ENCODE peak calls at places on chromosome 16, in nine cellular contexts. C, T, J, G, R, S, B, Q and M are unnamed samples.

GRCh38 chr16:85443531-85443930 is 169.6 kb upstream of the GSE1 start:
- DNase-seq in C (no peak), T (no peak), J (no peak), G (no peak), R (no peak), S (no peak), B (no peak), Q (no peak), M (no peak)

GRCh38 chr16:23651943-23652468 is 10.7 kb downstream of the DCTN5 start:
- DNase-seq in C (no peak), T (no peak), J (no peak), G (no peak), R (no peak), S (no peak), B (no peak), Q (no peak), M (no peak)

GRCh38 chr16:22018559-22018958 is 10.6 kb downstream of the MOSMO start:
- DNase-seq in C (no peak), T (peak), J (no peak), G (no peak), R (peak), S (no peak), B (no peak), Q (no peak), M (no peak)

GRCh38 chr16:52515068-52515671 is 31.8 kb downstream of the TOX3 start:
- DNase-seq in C (no peak), T (no peak), J (no peak), G (no peak), R (no peak), S (no peak), B (no peak), Q (no peak), M (no peak)

GRCh38 chr16:11273721-11274324 is 394 bp upstream of the PRM3 start:
- DNase-seq in C (no peak), T (no peak), J (no peak), G (no peak), R (no peak), S (no peak), B (no peak), Q (no peak), M (no peak)

GRCh38 chr16:51773051-51773450 is 622.0 kb upstream of the SALL1 start:
- DNase-seq in C (no peak), T (no peak), J (no peak), G (no peak), R (no peak), S (no peak), B (no peak), Q (no peak), M (no peak)

GRCh38 chr16:67529639-67530012 is 997 bp downstream of the RIPOR1 start:
- DNase-seq in C (no peak), T (peak), J (no peak), G (no peak), R (no peak), S (peak), B (no peak), Q (peak), M (no peak)

GRCh38 chr16:57982345-57982744 is 11.4 kb upstream of the CNGB1 start:
- DNase-seq in C (no peak), T (no peak), J (no peak), G (no peak), R (no peak), S (no peak), B (no peak), Q (no peak), M (no peak)

GRCh38 chr16:51337662-51338061 is 186.6 kb upstream of the SALL1 start:
- DNase-seq in C (no peak), T (no peak), J (no peak), G (no peak), R (no peak), S (no peak), B (no peak), Q (no peak), M (no peak)

GRCh38 chr16:14263769-14264168 is 192.7 kb downstream of the MRTFB start:
- DNase-seq in C (no peak), T (no peak), J (no peak), G (no peak), R (no peak), S (no peak), B (no peak), Q (no peak), M (no peak)

GRCh38 chr16:397736-398332 is 835 bp downstream of the NME4 start:
- DNase-seq in C (peak), T (peak), J (peak), G (no peak), R (peak), S (peak), B (peak), Q (peak), M (peak)

GRCh38 chr16:85611455-85612190 is 1.5 kb upstream of the GSE1 start:
- DNase-seq in C (peak), T (peak), J (peak), G (no peak), R (peak), S (peak), B (peak), Q (peak), M (no peak)

GRCh38 chr16:9527976-9528375 is 436.5 kb downstream of the HAPSTR1 start:
- DNase-seq in C (no peak), T (no peak), J (no peak), G (no peak), R (no peak), S (no peak), B (no peak), Q (no peak), M (no peak)

GRCh38 chr16:4663756-4664465 is 29.5 kb upstream of the NUDT16L1 start:
- DNase-seq in C (no peak), T (no peak), J (no peak), G (no peak), R (no peak), S (no peak), B (no peak), Q (no peak), M (no peak)

GRCh38 chr16:54928016-54928356 is 2.7 kb upstream of the IRX5 start:
- DNase-seq in C (peak), T (peak), J (no peak), G (no peak), R (peak), S (no peak), B (no peak), Q (no peak), M (no peak)

GRCh38 chr16:50862818-50863672 is 121.2 kb downstream of the CYLD start:
- DNase-seq in C (no peak), T (no peak), J (no peak), G (no peak), R (no peak), S (no peak), B (no peak), Q (no peak), M (no peak)

GRCh38 chr16:14003119-14003570 is 68.0 kb upstream of the MRTFB start:
- DNase-seq in C (peak), T (peak), J (peak), G (no peak), R (peak), S (peak), B (no peak), Q (no peak), M (no peak)

GRCh38 chr16:84449156-84450140 is 55.0 kb downstream of the MEAK7 start:
- DNase-seq in C (no peak), T (no peak), J (peak), G (peak), R (no peak), S (no peak), B (no peak), Q (no peak), M (no peak)

GRCh38 chr16:14180431-14181059 is 109.4 kb downstream of the MRTFB start:
- DNase-seq in C (no peak), T (peak), J (no peak), G (no peak), R (peak), S (no peak), B (no peak), Q (no peak), M (no peak)

GRCh38 chr16:85870159-85870558 is 28.8 kb upstream of the IRF8 start:
- DNase-seq in C (no peak), T (no peak), J (no peak), G (no peak), R (no peak), S (no peak), B (no peak), Q (no peak), M (no peak)

GRCh38 chr16:46673320-46674013 is 15.5 kb downstream of the VPS35 start:
- DNase-seq in C (no peak), T (peak), J (no peak), G (no peak), R (peak), S (no peak), B (peak), Q (peak), M (no peak)

GRCh38 chr16:76535-77272 is 1.3 kb upstream of the MPG start:
- DNase-seq in C (peak), T (peak), J (no peak), G (no peak), R (peak), S (peak), B (no peak), Q (no peak), M (no peak)

GRCh38 chr16:67537636-67538591 is 9.3 kb downstream of the RIPOR1 start:
- DNase-seq in C (peak), T (no peak), J (peak), G (no peak), R (no peak), S (peak), B (peak), Q (peak), M (no peak)

GRCh38 chr16:88453621-88454314 is 688 bp downstream of the ZFPM1 start:
- DNase-seq in C (no peak), T (no peak), J (no peak), G (no peak), R (peak), S (no peak), B (no peak), Q (no peak), M (no peak)

GRCh38 chr16:73217654-73218053 is 169.7 kb upstream of the ZFHX3 start:
- DNase-seq in C (no peak), T (no peak), J (no peak), G (no peak), R (no peak), S (no peak), B (no peak), Q (no peak), M (no peak)
- TF ChIP-seq CTCF in C (no peak), T (no peak), J (no peak), G (no peak), R (no peak), S (no peak), B (no peak), Q (no peak), M (no peak)

GRCh38 chr16:2429771-2430663 is 770 bp downstream of the CCNF start:
- DNase-seq in C (no peak), T (peak), J (no peak), G (no peak), R (peak), S (no peak), B (no peak), Q (peak), M (no peak)
- TF ChIP-seq CTCF in C (no peak), T (no peak), J (no peak), G (no peak), R (peak), S (no peak), B (no peak), Q (peak), M (peak)

GRCh38 chr16:73878616-73879015 is 418.0 kb upstream of the PSMD7 start:
- DNase-seq in C (no peak), T (peak), J (no peak), G (no peak), R (peak), S (no peak), B (no peak), Q (peak), M (no peak)
- TF ChIP-seq CTCF in C (no peak), T (peak), J (peak), G (no peak), R (peak), S (peak), B (no peak), Q (peak), M (peak)

DNA sequence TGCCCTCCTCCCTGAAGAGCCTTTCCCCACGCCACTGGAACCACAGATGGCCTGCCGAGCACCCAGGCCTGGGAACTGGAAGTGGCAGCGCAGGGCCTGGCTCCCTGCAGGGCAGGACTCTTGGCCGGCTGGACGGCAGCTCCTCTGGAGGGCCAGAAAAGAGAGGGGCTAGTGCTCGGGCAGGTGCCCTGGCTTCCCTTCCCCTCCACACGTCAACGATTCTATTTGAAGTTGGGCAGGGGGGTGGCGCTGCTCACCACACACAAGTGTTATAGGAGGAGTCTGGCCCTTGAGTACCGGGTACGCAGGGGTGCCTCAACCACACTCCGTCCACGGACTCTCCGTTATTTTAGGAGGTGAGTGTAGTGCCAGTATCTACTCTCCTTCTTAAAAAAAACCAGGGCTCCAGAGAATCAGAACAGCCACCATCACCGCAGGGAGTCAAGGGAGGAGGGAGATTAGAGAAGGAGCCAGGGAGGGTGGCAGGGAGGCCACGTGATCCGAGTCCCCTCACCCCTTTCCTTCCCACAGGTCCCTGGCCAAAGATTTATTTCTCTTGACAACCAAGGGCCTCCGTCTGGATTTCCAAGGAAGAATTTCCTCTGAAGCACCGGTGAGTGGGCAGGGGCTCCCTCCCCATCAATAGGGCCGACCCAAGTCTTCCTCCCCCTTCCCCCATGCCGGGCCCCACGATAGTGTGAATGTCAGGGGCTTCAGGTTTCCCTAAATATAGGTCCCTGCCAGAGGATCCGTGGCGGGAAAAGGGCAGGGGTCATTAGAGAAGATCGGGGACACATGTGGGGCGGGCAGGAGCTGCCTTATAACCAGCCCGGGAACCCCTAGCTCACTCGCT is 1.4 kb upstream of the ALDOA start:
- DNase-seq in C (peak), T (peak), J (peak), G (peak), R (peak), S (peak), B (peak), Q (peak), M (peak)
- TF ChIP-seq CTCF in C (peak), T (peak), J (no peak), G (no peak), R (peak), S (peak), B (peak), Q (peak), M (peak)

GRCh38 chr16:2082171-2082982 is 34.6 kb downstream of the TSC2 start:
- DNase-seq in C (peak), T (peak), J (no peak), G (no peak), R (peak), S (peak), B (no peak), Q (no peak), M (no peak)
- TF ChIP-seq CTCF in C (peak), T (no peak), J (peak), G (no peak), R (no peak), S (no peak), B (no peak), Q (no peak), M (no peak)